ENCODE peak calls at places on chromosomes 12 and 14, in seven cellular contexts. P is sigmoid colon, F is transverse colon, B is ovary, T is H1, M is suprapubic skin, Z is A549. U is an unnamed sample.
A peak's percentile ranks its signal among the peaks of the same experiment; 100 is the strongest.

GRCh38 chr12:2619136-2619535 is 175.6 kb upstream of the FKBP4 start:
- DNase-seq in P (no peak), F (no peak), B (no peak), T (no peak), M (no peak), Z (no peak), U (no peak)

GRCh38 chr12:26732010-26732908 is 100.7 kb downstream of the ITPR2 start:
- DNase-seq in P (no peak), F (no peak), B (no peak), T (no peak), M (no peak), Z (no peak), U (no peak)

GRCh38 chr12:31662176-31662849 is 2.8 kb downstream of the ETFBKMT start:
- DNase-seq in P (no peak), F (no peak), B (no peak), T (no peak), M (no peak), Z (no peak), U (no peak)

GRCh38 chr12:126668961-126669360 is 1598.0 kb upstream of the TMEM132C start:
- DNase-seq in P (no peak), F (no peak), B (no peak), T (no peak), M (no peak), Z (no peak), U (no peak)

GRCh38 chr12:65956056-65956738 is 131.9 kb downstream of the HMGA2 start:
- DNase-seq in P (no peak), F (no peak), B (no peak), T (no peak), M (no peak), Z (no peak), U (no peak)

GRCh38 chr12:112340983-112341840 is 41.0 kb downstream of the HECTD4 start:
- DNase-seq in P (no peak), F (no peak), B (no peak), T (no peak), M (no peak), Z (no peak), U (no peak)

GRCh38 chr12:109020750-109021380 is at the start of gene SVOP:
- DNase-seq in P (peak; percentile 76), F (peak; percentile 70), B (peak; percentile 25), T (peak; percentile 97), M (peak; percentile 72), Z (peak; percentile 70), U (peak; percentile 58)

GRCh38 chr12:116441292-116441691 is 117.9 kb upstream of the MAP1LC3B2 start:
- DNase-seq in P (no peak), F (no peak), B (no peak), T (no peak), M (no peak), Z (no peak), U (no peak)

GRCh38 chr12:20415013-20415412 is 46.7 kb downstream of the PDE3A start:
- DNase-seq in P (no peak), F (no peak), B (peak; percentile 31), T (no peak), M (no peak), Z (no peak), U (no peak)

GRCh38 chr12:92242917-92243316 is 97.3 kb upstream of the BTG1 start:
- DNase-seq in P (peak; percentile 66), F (no peak), B (peak; percentile 38), T (no peak), M (no peak), Z (no peak), U (no peak)

GRCh38 chr12:26239508-26240328 is 44.3 kb downstream of the SSPN start:
- DNase-seq in P (peak; percentile 93), F (no peak), B (peak; percentile 74), T (no peak), M (peak; percentile 87), Z (peak; percentile 63), U (no peak)

GRCh38 chr14:85250369-85250768 is 279.6 kb upstream of the FLRT2 start:
- DNase-seq in P (no peak), F (no peak), B (no peak), T (no peak), M (no peak), Z (no peak), U (no peak)

GRCh38 chr14:73014105-73014504 is 12.8 kb downstream of the ZFYVE1 start:
- DNase-seq in P (no peak), F (no peak), B (no peak), T (no peak), M (no peak), Z (no peak), U (no peak)

DNA sequence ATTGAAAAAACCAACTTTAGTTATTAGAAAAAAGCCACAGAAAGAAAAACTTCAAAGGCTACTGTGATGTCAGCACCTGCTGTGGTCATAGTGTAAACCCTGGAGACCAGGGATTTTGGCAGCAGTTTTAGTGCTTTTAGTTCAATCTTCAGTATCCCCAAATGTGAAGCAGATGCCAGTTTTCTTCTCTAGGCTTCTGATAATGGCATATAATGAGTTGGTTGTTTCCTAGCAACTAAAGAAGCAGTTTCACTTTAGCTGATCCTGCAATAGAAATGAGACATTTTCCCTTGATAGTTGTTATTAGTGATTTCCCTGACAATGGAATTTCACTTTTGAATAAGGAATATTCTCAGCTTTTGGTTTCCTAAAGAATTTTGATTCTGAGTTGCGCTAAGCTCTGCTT is 131.2 kb downstream of the NUBPL start:
- DNase-seq in P (no peak), F (no peak), B (no peak), T (no peak), M (no peak), Z (no peak), U (no peak)
- TF ChIP-seq EP300 in P (no peak), F (no peak), B (no peak), T (no peak), M (no peak), Z (no peak), U (no peak)

DNA sequence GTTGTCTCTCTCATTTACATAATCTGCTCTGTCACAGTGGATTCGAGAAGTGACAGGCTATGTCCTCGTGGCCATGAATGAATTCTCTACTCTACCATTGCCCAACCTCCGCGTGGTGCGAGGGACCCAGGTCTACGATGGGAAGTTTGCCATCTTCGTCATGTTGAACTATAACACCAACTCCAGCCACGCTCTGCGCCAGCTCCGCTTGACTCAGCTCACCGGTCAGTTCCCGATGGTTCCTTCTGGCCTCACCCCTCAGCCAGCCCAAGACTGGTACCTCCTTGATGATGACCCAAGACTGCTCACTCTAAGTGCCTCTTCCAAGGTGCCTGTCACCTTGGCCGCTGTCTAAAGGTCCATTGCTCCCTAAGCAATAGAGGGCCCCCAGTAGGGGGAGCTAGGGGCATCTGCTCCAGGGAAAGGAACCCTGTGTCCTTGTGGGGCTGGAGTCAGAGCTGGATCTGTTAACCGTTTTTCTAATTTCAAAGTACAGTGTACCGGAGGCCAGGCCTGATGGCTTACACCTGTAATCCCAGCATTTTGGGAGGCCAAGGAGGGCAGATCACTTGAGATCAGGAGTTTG is 5.1 kb downstream of the ERBB3 start:
- DNase-seq in P (no peak), F (peak; percentile 41), B (no peak), T (peak; percentile 75), M (no peak), Z (peak; percentile 53), U (peak; percentile 46)
- TF ChIP-seq CTCF in P (no peak), F (peak; percentile 12), B (no peak), T (peak; percentile 73), M (no peak), Z (peak; percentile 31), U (peak; percentile 14)

GRCh38 chr14:76261371-76261811 is 109.7 kb downstream of the GPATCH2L start:
- DNase-seq in P (no peak), F (no peak), B (no peak), T (no peak), M (no peak), Z (no peak), U (no peak)

GRCh38 chr14:76260749-76261148 is 109.0 kb downstream of the GPATCH2L start:
- DNase-seq in P (no peak), F (no peak), B (no peak), T (no peak), M (no peak), Z (no peak), U (no peak)

GRCh38 chr14:76257842-76258397 is 106.2 kb downstream of the GPATCH2L start:
- DNase-seq in P (no peak), F (no peak), B (no peak), T (no peak), M (no peak), Z (no peak), U (no peak)

GRCh38 chr14:76257111-76257803 is 105.5 kb downstream of the GPATCH2L start:
- DNase-seq in P (no peak), F (no peak), B (no peak), T (no peak), M (no peak), Z (no peak), U (no peak)

DNA sequence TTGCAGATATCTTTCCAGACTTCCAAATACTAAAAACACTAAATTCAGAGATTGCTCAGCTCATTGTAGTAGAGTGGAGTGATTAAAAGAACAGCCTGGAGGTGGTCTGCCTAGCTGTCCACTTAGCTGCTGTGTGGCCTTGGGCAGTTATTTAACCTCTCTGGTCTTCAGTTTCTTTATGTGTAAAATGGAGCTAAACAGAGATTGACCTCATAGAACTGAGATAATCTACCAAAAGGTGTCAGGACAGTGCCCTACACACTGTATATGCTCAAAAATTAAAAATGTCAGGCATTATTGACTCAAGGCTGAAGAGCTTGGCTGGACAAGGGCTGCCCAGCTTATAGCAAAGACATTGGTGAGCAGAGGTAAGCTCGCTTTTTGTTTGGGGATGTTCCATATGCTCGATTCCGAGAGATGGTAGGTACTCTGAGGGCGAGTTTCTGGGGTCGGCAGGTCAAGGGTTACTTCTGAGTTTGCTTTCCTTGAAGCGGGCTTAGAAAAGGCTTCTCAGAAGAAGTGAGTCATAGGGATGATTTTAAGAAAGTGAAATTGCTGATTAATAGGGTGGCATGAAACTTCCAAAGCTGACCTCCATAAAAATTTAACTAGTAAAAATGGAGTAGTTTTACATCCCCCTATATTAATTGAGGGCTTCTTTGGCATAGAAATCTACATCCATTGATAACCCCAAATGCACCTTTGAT is 107.5 kb downstream of the GPATCH2L start:
- DNase-seq in P (no peak), F (no peak), B (no peak), T (no peak), M (no peak), Z (no peak), U (no peak)
- TF ChIP-seq POLR2A in P (no peak), F (no peak), B (no peak), T (no peak), M (no peak), Z (no peak), U (no peak)

GRCh38 chr12:50988051-50988450 is 35.7 kb downstream of the HIGD1C start:
- DNase-seq in P (no peak), F (no peak), B (no peak), T (no peak), M (no peak), Z (no peak), U (no peak)

GRCh38 chr12:50984899-50985298 is 32.6 kb downstream of the HIGD1C start:
- DNase-seq in P (no peak), F (no peak), B (no peak), T (no peak), M (no peak), Z (no peak), U (no peak)

GRCh38 chr12:50988871-50989270 is 36.5 kb downstream of the HIGD1C start:
- DNase-seq in P (no peak), F (no peak), B (no peak), T (no peak), M (no peak), Z (no peak), U (no peak)

GRCh38 chr12:50986961-50987737 is 34.8 kb downstream of the HIGD1C start:
- DNase-seq in P (peak; percentile 71), F (peak; percentile 63), B (peak; percentile 63), T (no peak), M (no peak), Z (peak; percentile 60), U (peak; percentile 49)

GRCh38 chr12:50985322-50985721 is 33.0 kb downstream of the HIGD1C start:
- DNase-seq in P (peak; percentile 67), F (no peak), B (peak; percentile 32), T (no peak), M (no peak), Z (no peak), U (no peak)
- TF ChIP-seq EP300 in P (peak; percentile 66), F (no peak), B (no peak), T (no peak), M (no peak), Z (no peak), U (no peak)